ENCODE peak calls at places on chromosome 1, in five cellular contexts. C is HepG2, D is K562, T is GM12878, Z is SK-N-SH. E is an unnamed sample.

GRCh38 chr1:22884806-22885559 is 87.7 kb downstream of the LACTBL1 start:
- DNase-seq in C (no peak), D (no peak), T (no peak), Z (no peak), E (no peak)

GRCh38 chr1:160307455-160307854 is 22.5 kb upstream of the PEX19 start:
- DNase-seq in C (no peak), D (no peak), T (no peak), Z (no peak), E (no peak)

GRCh38 chr1:34407140-34407539 is 230.4 kb downstream of the C1orf94 start:
- DNase-seq in C (no peak), D (no peak), T (no peak), Z (no peak), E (no peak)

GRCh38 chr1:244962140-244962539 is 97.8 kb upstream of the HNRNPU start:
- DNase-seq in C (no peak), D (no peak), T (no peak), Z (no peak), E (no peak)

GRCh38 chr1:174692313-174692712 is 244.5 kb downstream of the GPR52 start:
- DNase-seq in C (peak), D (peak), T (no peak), Z (no peak), E (peak)

GRCh38 chr1:44700573-44700972 is 26.1 kb downstream of the ARMH1 start:
- DNase-seq in C (peak), D (no peak), T (no peak), Z (no peak), E (no peak)

GRCh38 chr1:192477630-192478029 is 97.9 kb upstream of the RGS1 start:
- DNase-seq in C (peak), D (no peak), T (peak), Z (peak), E (no peak)

GRCh38 chr1:33974147-33974546 is 110.3 kb downstream of the HMGB4 start:
- DNase-seq in C (no peak), D (no peak), T (no peak), Z (no peak), E (no peak)

GRCh38 chr1:236952279-236953003 is 51.8 kb downstream of the MT1HL1 start:
- DNase-seq in C (no peak), D (no peak), T (no peak), Z (no peak), E (no peak)

GRCh38 chr1:36204347-36204909 is 19.8 kb upstream of the THRAP3 start:
- DNase-seq in C (no peak), D (no peak), T (no peak), Z (no peak), E (no peak)

GRCh38 chr1:15620155-15620545 is 2.9 kb downstream of the DDI2 start:
- DNase-seq in C (no peak), D (no peak), T (no peak), Z (no peak), E (no peak)

GRCh38 chr1:178283409-178283808 is 189.5 kb downstream of the RASAL2 start:
- DNase-seq in C (no peak), D (no peak), T (no peak), Z (no peak), E (no peak)

GRCh38 chr1:218674280-218674773 is 329.2 kb downstream of the TGFB2 start:
- DNase-seq in C (peak), D (no peak), T (no peak), Z (no peak), E (peak)

GRCh38 chr1:65265296-65266271 is 43.8 kb upstream of the DNAJC6 start:
- DNase-seq in C (peak), D (no peak), T (no peak), Z (peak), E (peak)

GRCh38 chr1:155989242-155989991 is 11.1 kb upstream of the ARHGEF2 start:
- DNase-seq in C (peak), D (peak), T (no peak), Z (peak), E (peak)

GRCh38 chr1:102174259-102174863 is 177.6 kb upstream of the OLFM3 start:
- DNase-seq in C (peak), D (peak), T (no peak), Z (no peak), E (peak)

GRCh38 chr1:215542301-215542700 is 24.8 kb upstream of the KCTD3 start:
- DNase-seq in C (no peak), D (no peak), T (no peak), Z (no peak), E (no peak)

GRCh38 chr1:9275567-9276034 is 17.1 kb upstream of the SPSB1 start:
- DNase-seq in C (peak), D (peak), T (peak), Z (no peak), E (no peak)

GRCh38 chr1:226603976-226604845 is 55.6 kb downstream of the STUM start:
- DNase-seq in C (no peak), D (peak), T (no peak), Z (no peak), E (no peak)

GRCh38 chr1:227416156-227416865 is 98.0 kb upstream of the CDC42BPA start:
- DNase-seq in C (no peak), D (no peak), T (no peak), Z (no peak), E (no peak)

GRCh38 chr1:12703821-12704451 is 12.0 kb upstream of the AADACL3 start:
- DNase-seq in C (no peak), D (no peak), T (no peak), Z (no peak), E (no peak)

GRCh38 chr1:151221616-151222015 is 23.3 kb downstream of the PIP5K1A start:
- DNase-seq in C (no peak), D (no peak), T (no peak), Z (no peak), E (no peak)
- TF ChIP-seq FOXM1 in C (no peak), D (no peak), T (no peak), Z (no peak), E (no peak)

DNA sequence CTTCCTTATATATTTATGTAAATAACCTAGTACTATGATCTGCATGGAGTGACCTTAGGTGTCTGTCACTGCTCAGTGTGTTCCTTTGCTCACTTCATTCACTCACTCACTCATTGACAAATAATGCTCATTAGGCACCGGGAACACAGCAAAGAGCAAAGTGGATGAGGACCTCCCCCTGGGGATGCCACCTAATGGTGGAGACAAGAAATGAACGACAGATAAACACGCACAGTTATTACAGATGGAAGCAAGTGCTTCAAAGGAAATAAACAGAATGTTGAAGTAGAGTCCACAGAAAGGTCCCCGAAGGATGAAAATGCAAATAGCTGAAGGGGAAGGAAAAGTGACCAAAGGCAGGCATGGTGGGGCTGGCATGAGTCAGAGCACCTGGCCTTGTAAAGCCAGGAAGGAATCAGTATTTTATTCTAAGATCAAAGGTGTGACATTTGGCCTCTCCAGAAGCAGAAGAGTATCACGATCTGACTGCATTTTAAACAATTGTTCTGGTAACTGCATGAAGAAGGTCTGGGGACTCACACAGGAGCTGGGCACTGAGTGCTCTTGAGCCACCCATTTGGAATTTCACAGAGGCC is 23.1 kb downstream of the MAB21L3 start:
- DNase-seq in C (no peak), D (no peak), T (no peak), Z (no peak), E (no peak)
- TF ChIP-seq FOXM1 in C (no peak), D (no peak), T (no peak), Z (no peak), E (no peak)

GRCh38 chr1:43464840-43465693 is 11.3 kb upstream of the HYI start:
- DNase-seq in C (peak), D (no peak), T (no peak), Z (peak), E (no peak)

GRCh38 chr1:43463461-43463860 is 9.7 kb upstream of the HYI start:
- DNase-seq in C (no peak), D (no peak), T (no peak), Z (no peak), E (no peak)

GRCh38 chr1:43465694-43466152 is 12.0 kb upstream of the HYI start:
- DNase-seq in C (peak), D (no peak), T (no peak), Z (no peak), E (no peak)

GRCh38 chr1:43468403-43468802 is 14.7 kb upstream of the HYI start:
- DNase-seq in C (no peak), D (no peak), T (no peak), Z (no peak), E (no peak)

DNA sequence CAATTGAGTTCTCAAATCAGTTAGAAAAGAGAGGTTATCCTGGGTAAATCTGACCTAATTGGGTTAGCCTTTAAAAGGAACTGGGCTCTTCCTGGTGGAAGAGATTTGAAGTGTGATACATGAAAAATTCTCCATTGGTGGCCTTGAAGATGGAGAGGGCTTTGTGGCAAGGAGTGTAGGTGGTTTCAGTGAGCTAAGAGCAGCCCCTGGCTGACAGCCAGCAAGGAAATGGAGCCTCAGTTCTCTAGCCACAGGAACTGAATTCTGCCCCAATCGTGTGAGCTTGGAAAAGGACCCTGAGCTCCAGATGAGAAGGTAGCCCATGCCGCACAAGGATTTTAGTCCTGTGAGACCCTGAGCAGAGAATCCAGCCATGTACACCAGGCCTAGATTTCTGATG is 12.7 kb upstream of the HYI start:
- DNase-seq in C (no peak), D (no peak), T (no peak), Z (no peak), E (no peak)
- TF ChIP-seq FOXM1 in C (no peak), D (no peak), T (no peak), Z (no peak), E (no peak)

GRCh38 chr1:172469717-172470116 is 25.8 kb upstream of the PIGC start:
- DNase-seq in C (peak), D (no peak), T (no peak), Z (no peak), E (no peak)
- TF ChIP-seq FOXM1 in C (no peak), D (no peak), T (no peak), Z (no peak), E (no peak)

DNA sequence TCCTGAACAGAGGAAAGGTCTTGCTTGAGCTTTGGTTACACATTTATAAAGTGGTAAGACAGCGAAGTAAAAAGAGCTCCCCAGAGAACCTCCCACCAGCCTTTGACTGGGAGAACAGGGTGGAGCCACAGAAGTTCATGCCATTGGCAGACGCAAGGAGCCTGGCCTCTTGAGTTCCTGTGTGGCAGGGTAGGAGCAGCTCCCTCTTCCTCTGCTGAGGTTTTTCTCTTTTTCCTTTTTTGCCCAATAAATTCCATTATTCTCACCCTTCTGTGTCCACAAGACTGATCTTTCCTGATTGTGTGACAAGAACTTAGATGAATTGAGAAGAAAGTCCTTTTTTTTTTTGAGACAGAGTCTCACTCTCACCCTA is 4.3 kb downstream of the THEM4 start:
- DNase-seq in C (no peak), D (peak), T (no peak), Z (no peak), E (no peak)
- TF ChIP-seq FOXM1 in C (no peak), D (no peak), T (no peak), Z (no peak), E (no peak)

DNA sequence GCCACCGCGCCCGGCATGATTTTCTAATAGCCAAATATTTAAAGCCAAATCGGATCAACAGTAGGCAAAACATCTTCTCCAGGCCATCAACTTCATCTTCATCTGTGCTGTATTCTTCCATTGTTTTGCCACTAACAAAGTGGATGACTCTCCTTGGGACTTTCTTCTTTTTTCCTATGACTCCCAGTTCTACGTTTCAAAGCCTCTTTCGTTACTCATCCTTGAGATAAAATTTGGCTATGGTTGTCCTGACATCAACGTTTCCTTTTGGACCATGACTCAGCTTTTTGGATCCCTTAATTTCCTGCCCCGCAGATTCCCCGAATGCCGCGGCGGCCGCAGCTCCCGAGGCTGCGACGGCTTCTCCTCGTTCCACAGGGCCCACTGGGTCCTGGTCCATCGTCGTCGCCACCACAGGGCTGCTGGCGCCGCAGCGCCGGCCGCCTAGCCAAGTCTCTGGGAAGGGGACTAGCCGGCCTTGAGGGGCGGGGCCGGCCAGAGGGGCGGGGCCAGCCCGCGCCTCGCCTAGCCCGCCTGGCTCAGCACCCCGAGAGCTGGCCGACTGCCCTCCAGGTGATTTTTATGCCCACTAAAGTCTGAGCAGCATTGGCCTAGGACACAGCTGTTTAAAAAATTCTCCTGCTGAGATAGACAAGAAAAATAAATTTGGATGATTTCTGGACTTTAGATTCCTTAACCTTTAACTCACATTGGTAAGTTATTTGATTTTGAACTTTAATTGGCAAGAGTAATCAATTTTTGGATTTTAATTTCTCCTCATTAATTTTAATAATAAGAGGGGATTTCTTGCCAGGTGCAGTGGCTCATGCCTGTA is 93.9 kb downstream of the ADCY10 start:
- DNase-seq in C (no peak), D (peak), T (no peak), Z (peak), E (peak)
- TF ChIP-seq FOXM1 in C (no peak), D (peak), T (no peak), Z (peak), E (no peak)

DNA sequence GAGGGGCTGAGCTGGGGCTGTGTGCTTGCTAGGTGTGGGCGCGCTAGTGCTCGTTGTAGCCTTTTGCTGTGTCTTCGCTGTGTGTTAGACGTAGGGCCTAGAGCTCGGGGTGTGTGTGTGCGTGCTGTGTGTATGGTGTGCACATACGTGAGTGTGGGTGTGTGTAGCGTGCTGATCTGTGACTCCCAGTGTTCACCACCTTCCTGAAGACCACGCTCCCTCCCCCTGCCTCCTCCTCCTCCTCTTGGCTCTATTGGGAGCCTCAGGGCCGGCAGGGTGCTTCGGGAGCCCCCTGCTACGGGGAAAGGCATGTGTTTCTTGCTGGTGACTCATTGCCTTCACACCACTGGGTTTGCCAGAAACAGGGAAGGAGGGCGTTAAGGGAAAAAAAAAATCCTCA is 9.4 kb upstream of the KCNC4 start:
- DNase-seq in C (no peak), D (no peak), T (no peak), Z (no peak), E (no peak)
- TF ChIP-seq FOXM1 in C (no peak), D (no peak), T (no peak), Z (no peak), E (no peak)

DNA sequence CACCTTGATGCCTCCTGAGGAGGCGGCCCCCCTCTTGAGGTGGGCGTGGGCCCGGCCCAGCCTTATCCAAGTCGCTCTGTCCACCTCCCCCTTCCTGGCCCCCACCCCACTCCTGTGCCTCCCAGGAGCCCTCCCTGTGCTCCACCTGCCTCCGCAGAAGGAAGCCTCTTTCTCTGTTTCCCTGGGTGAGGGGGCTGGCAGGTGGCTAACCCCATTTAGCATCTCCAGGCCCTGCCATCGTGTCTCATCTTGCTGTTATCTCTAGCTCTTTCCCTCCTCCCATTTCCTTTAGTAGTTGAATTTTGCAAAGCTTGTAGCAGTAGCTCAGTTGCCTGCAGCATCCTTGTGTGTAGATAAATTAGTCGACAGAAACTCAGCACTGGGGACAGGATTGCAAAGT is 7.2 kb downstream of the RNF187 start:
- DNase-seq in C (no peak), D (no peak), T (no peak), Z (no peak), E (no peak)
- TF ChIP-seq FOXM1 in C (no peak), D (no peak), T (no peak), Z (no peak), E (no peak)

DNA sequence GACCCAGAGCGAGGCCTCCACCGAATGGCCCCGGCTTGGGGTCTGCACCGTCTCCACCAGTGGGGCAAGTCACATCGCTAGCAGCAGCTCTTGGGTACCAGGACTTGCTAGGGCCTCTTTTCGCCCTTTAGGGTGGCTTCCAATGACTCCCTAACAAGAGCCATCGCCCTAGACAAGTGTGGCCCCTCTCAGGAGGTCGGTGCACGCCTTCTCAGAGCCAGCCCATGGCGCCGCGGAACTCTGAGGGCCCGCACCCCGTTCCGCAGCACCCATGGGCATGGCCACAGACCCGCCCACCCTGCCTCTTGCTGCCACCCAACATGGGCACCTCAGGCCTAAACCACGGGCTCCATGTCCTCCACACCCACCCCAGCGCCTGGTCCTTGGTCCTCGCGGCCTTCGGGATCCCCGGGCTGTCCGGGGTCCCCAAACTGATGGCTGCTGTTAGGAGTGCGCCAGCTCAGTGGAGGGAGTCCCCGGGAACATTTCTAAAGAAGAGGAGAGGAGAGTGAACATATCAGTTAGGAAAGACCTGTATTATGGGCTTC is 3.2 kb upstream of the CACNA1S start:
- DNase-seq in C (no peak), D (no peak), T (no peak), Z (no peak), E (no peak)
- TF ChIP-seq FOXM1 in C (no peak), D (no peak), T (no peak), Z (no peak), E (no peak)

GRCh38 chr1:157115851-157116734 is 16.5 kb upstream of the ETV3L start:
- DNase-seq in C (no peak), D (no peak), T (no peak), Z (no peak), E (no peak)

GRCh38 chr1:157114183-157115121 is 14.8 kb upstream of the ETV3L start:
- DNase-seq in C (no peak), D (no peak), T (no peak), Z (no peak), E (no peak)

GRCh38 chr1:157117527-157118057 is 18.0 kb upstream of the ETV3L start:
- DNase-seq in C (no peak), D (no peak), T (no peak), Z (no peak), E (no peak)

GRCh38 chr1:157115429-157115838 is 15.8 kb upstream of the ETV3L start:
- DNase-seq in C (no peak), D (no peak), T (no peak), Z (no peak), E (no peak)

DNA sequence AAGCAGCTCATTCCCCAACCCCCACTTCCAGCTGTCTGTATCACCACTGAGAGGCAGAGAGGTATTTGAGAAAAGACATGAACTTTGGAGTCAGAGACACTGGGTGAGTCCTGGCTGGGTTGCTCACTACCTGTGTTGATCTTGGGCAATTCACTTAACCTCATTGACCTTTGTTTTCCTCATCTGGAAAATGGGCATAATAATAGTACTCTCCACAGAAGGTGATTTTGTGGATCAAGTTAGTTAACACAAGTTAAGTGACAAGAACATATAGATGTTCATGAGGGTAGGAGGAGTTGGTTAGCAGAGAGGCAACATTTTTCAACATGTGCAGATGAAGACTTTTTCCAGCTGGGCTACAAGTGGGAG is 17.1 kb upstream of the ETV3L start:
- DNase-seq in C (no peak), D (no peak), T (no peak), Z (no peak), E (no peak)
- TF ChIP-seq FOXM1 in C (no peak), D (no peak), T (no peak), Z (no peak), E (no peak)

E was measured in HEK293T.